ENCODE peak calls at places on chromosomes 3 and 15, in four cellular contexts. One of them, this sample, is unnamed.
A peak's percentile ranks its signal among the peaks of the same experiment; 100 is the strongest.

GRCh38 chr3:34676431-34676830 is 878.0 kb downstream of the PDCD6IP start:
- DNase-seq in Calu3: no peak
- DNase-seq in activated CD8-positive, alpha-beta memory T cell treated with anti-CD3 and anti-CD28 coated beads for 48 hours: no peak
- DNase-seq in nucleus accumbens: no peak
- DNase-seq in this sample: no peak

GRCh38 chr15:83435782-83436181 is 11.4 kb upstream of the SH3GL3 start:
- DNase-seq in activated CD8-positive, alpha-beta memory T cell treated with anti-CD3 and anti-CD28 coated beads for 48 hours: no peak
- DNase-seq in nucleus accumbens: no peak
- DNase-seq in Calu3: no peak
- DNase-seq in this sample: no peak

GRCh38 chr15:84681822-84682221 is 23.8 kb upstream of the NMB start:
- DNase-seq in Calu3: no peak
- DNase-seq in nucleus accumbens: no peak
- DNase-seq in activated CD8-positive, alpha-beta memory T cell treated with anti-CD3 and anti-CD28 coated beads for 48 hours: no peak
- DNase-seq in this sample: no peak

GRCh38 chr3:117480981-117481380 is 771.4 kb downstream of the TUSC7 start:
- DNase-seq in activated CD8-positive, alpha-beta memory T cell treated with anti-CD3 and anti-CD28 coated beads for 48 hours: no peak
- DNase-seq in Calu3: no peak
- DNase-seq in nucleus accumbens: no peak
- DNase-seq in this sample: no peak

GRCh38 chr3:181694805-181695660 is 16.7 kb upstream of the SOX2 start:
- DNase-seq in Calu3: peak; percentile 81
- DNase-seq in nucleus accumbens: no peak
- DNase-seq in activated CD8-positive, alpha-beta memory T cell treated with anti-CD3 and anti-CD28 coated beads for 48 hours: no peak
- DNase-seq in this sample: peak; percentile 71

GRCh38 chr15:70132148-70132547 is 34.4 kb upstream of the TLE3 start:
- DNase-seq in nucleus accumbens: no peak
- DNase-seq in Calu3: no peak
- DNase-seq in activated CD8-positive, alpha-beta memory T cell treated with anti-CD3 and anti-CD28 coated beads for 48 hours: no peak
- DNase-seq in this sample: no peak

GRCh38 chr3:18740631-18741583 is 315.8 kb upstream of the SATB1 start:
- DNase-seq in Calu3: no peak
- DNase-seq in nucleus accumbens: no peak
- DNase-seq in activated CD8-positive, alpha-beta memory T cell treated with anti-CD3 and anti-CD28 coated beads for 48 hours: no peak
- DNase-seq in this sample: no peak

GRCh38 chr15:50907866-50908208 is 646 bp upstream of the AP4E1 start:
- DNase-seq in activated CD8-positive, alpha-beta memory T cell treated with anti-CD3 and anti-CD28 coated beads for 48 hours: no peak
- DNase-seq in nucleus accumbens: no peak
- DNase-seq in Calu3: peak; percentile 34
- DNase-seq in this sample: peak; percentile 51

GRCh38 chr3:37590328-37591079 is 271.2 kb upstream of the CTDSPL start:
- DNase-seq in activated CD8-positive, alpha-beta memory T cell treated with anti-CD3 and anti-CD28 coated beads for 48 hours: no peak
- DNase-seq in Calu3: no peak
- DNase-seq in nucleus accumbens: no peak
- DNase-seq in this sample: no peak

GRCh38 chr15:90231028-90232017 is 2.4 kb downstream of the CIB1 start:
- DNase-seq in activated CD8-positive, alpha-beta memory T cell treated with anti-CD3 and anti-CD28 coated beads for 48 hours: peak; percentile 38
- DNase-seq in Calu3: no peak
- DNase-seq in nucleus accumbens: no peak
- DNase-seq in this sample: no peak

GRCh38 chr3:182816181-182816580 is 22.9 kb downstream of the ATP11B start:
- DNase-seq in activated CD8-positive, alpha-beta memory T cell treated with anti-CD3 and anti-CD28 coated beads for 48 hours: no peak
- DNase-seq in nucleus accumbens: no peak
- DNase-seq in Calu3: no peak
- DNase-seq in this sample: no peak

GRCh38 chr3:183287301-183287971 is 34.4 kb downstream of the B3GNT5 start:
- DNase-seq in activated CD8-positive, alpha-beta memory T cell treated with anti-CD3 and anti-CD28 coated beads for 48 hours: no peak
- DNase-seq in nucleus accumbens: no peak
- DNase-seq in Calu3: no peak
- DNase-seq in this sample: peak; percentile 48

GRCh38 chr3:108012304-108012703 is 78.5 kb downstream of the CD47 start:
- DNase-seq in nucleus accumbens: no peak
- DNase-seq in Calu3: no peak
- DNase-seq in activated CD8-positive, alpha-beta memory T cell treated with anti-CD3 and anti-CD28 coated beads for 48 hours: no peak
- DNase-seq in this sample: no peak

GRCh38 chr3:8732413-8732812 is 1.2 kb upstream of the CAV3 start:
- DNase-seq in Calu3: no peak
- DNase-seq in activated CD8-positive, alpha-beta memory T cell treated with anti-CD3 and anti-CD28 coated beads for 48 hours: no peak
- DNase-seq in nucleus accumbens: no peak
- DNase-seq in this sample: no peak

GRCh38 chr3:67531149-67532101 is 123.0 kb downstream of the SUCLG2 start:
- DNase-seq in nucleus accumbens: no peak
- DNase-seq in activated CD8-positive, alpha-beta memory T cell treated with anti-CD3 and anti-CD28 coated beads for 48 hours: no peak
- DNase-seq in Calu3: no peak
- DNase-seq in this sample: no peak

GRCh38 chr15:72368895-72369294 is 6.9 kb downstream of the HEXA start:
- DNase-seq in nucleus accumbens: no peak
- DNase-seq in activated CD8-positive, alpha-beta memory T cell treated with anti-CD3 and anti-CD28 coated beads for 48 hours: no peak
- DNase-seq in Calu3: no peak
- DNase-seq in this sample: no peak

GRCh38 chr3:55716611-55717225 is 229.6 kb upstream of the WNT5A start:
- DNase-seq in activated CD8-positive, alpha-beta memory T cell treated with anti-CD3 and anti-CD28 coated beads for 48 hours: no peak
- DNase-seq in nucleus accumbens: no peak
- DNase-seq in Calu3: no peak
- DNase-seq in this sample: peak; percentile 16

GRCh38 chr3:31010491-31010890 is 116.0 kb upstream of the GADL1 start:
- DNase-seq in activated CD8-positive, alpha-beta memory T cell treated with anti-CD3 and anti-CD28 coated beads for 48 hours: no peak
- DNase-seq in Calu3: no peak
- DNase-seq in nucleus accumbens: no peak
- DNase-seq in this sample: no peak

GRCh38 chr15:66226736-66227135 is 26.8 kb downstream of the MEGF11 start:
- DNase-seq in nucleus accumbens: no peak
- DNase-seq in activated CD8-positive, alpha-beta memory T cell treated with anti-CD3 and anti-CD28 coated beads for 48 hours: no peak
- DNase-seq in Calu3: no peak
- DNase-seq in this sample: no peak

GRCh38 chr3:41224120-41224806 is 25.0 kb downstream of the CTNNB1 start:
- DNase-seq in nucleus accumbens: no peak
- DNase-seq in activated CD8-positive, alpha-beta memory T cell treated with anti-CD3 and anti-CD28 coated beads for 48 hours: no peak
- DNase-seq in Calu3: no peak
- DNase-seq in this sample: no peak

GRCh38 chr3:10442151-10442795 is 63.1 kb downstream of the ATP2B2 start:
- DNase-seq in Calu3: no peak
- DNase-seq in nucleus accumbens: no peak
- DNase-seq in activated CD8-positive, alpha-beta memory T cell treated with anti-CD3 and anti-CD28 coated beads for 48 hours: no peak
- DNase-seq in this sample: no peak

GRCh38 chr3:177385831-177386301 is 188.6 kb upstream of the TBL1XR1 start:
- DNase-seq in Calu3: no peak
- DNase-seq in activated CD8-positive, alpha-beta memory T cell treated with anti-CD3 and anti-CD28 coated beads for 48 hours: no peak
- DNase-seq in nucleus accumbens: no peak
- DNase-seq in this sample: no peak

GRCh38 chr3:15722877-15723623 is 74.7 kb downstream of the ANKRD28 start:
- DNase-seq in activated CD8-positive, alpha-beta memory T cell treated with anti-CD3 and anti-CD28 coated beads for 48 hours: no peak
- DNase-seq in Calu3: no peak
- DNase-seq in nucleus accumbens: no peak
- DNase-seq in this sample: no peak

GRCh38 chr3:135760581-135760980 is 204.9 kb upstream of the PPP2R3A start:
- DNase-seq in activated CD8-positive, alpha-beta memory T cell treated with anti-CD3 and anti-CD28 coated beads for 48 hours: no peak
- DNase-seq in Calu3: no peak
- DNase-seq in nucleus accumbens: no peak
- DNase-seq in this sample: no peak

GRCh38 chr3:12273045-12273695 is 15.7 kb upstream of the PPARG start:
- DNase-seq in activated CD8-positive, alpha-beta memory T cell treated with anti-CD3 and anti-CD28 coated beads for 48 hours: no peak
- DNase-seq in Calu3: no peak
- DNase-seq in nucleus accumbens: no peak
- DNase-seq in this sample: no peak

GRCh38 chr3:57983734-57984518 is 24.3 kb upstream of the FLNB start:
- DNase-seq in nucleus accumbens: no peak
- DNase-seq in Calu3: no peak
- DNase-seq in activated CD8-positive, alpha-beta memory T cell treated with anti-CD3 and anti-CD28 coated beads for 48 hours: peak; percentile 13
- DNase-seq in this sample: peak; percentile 67

GRCh38 chr3:178748874-178749273 is 212.6 kb downstream of the KCNMB2 start:
- DNase-seq in activated CD8-positive, alpha-beta memory T cell treated with anti-CD3 and anti-CD28 coated beads for 48 hours: no peak
- DNase-seq in nucleus accumbens: no peak
- DNase-seq in Calu3: no peak
- DNase-seq in this sample: no peak

GRCh38 chr3:24375947-24376384 is 118.7 kb downstream of the THRB start:
- DNase-seq in Calu3: no peak
- DNase-seq in nucleus accumbens: no peak
- DNase-seq in activated CD8-positive, alpha-beta memory T cell treated with anti-CD3 and anti-CD28 coated beads for 48 hours: no peak
- DNase-seq in this sample: no peak

GRCh38 chr3:147939425-147940196 is 530.4 kb downstream of the ZIC1 start:
- DNase-seq in Calu3: no peak
- DNase-seq in activated CD8-positive, alpha-beta memory T cell treated with anti-CD3 and anti-CD28 coated beads for 48 hours: no peak
- DNase-seq in nucleus accumbens: no peak
- DNase-seq in this sample: no peak

This sample was measured in hepatocyte.